ENCODE peak calls at places on chromosomes 7 and 10, in four cellular contexts. V is hypothalamus; B is stimulated activated CD4-positive, alpha-beta T cell treated with anti-CD3 and anti-CD28 coated beads, TNF-alpha, amount 100 ng/mL, for 4 hours; Q is left cardiac atrium. M is an unnamed sample.

GRCh38 chr10:6713716-6714115 is 133.6 kb upstream of the PRKCQ start:
- DNase-seq in V (no peak), Q (no peak), B (no peak), M (no peak)

GRCh38 chr10:43817368-43817767 is 168.7 kb upstream of the ZNF32 start:
- DNase-seq in V (no peak), Q (no peak), B (no peak), M (no peak)

GRCh38 chr7:142176901-142177300 is 65.4 kb downstream of the MGAM2 start:
- DNase-seq in B (no peak), V (no peak), Q (no peak), M (no peak)

GRCh38 chr10:723973-724372 is 34.5 kb upstream of the DIP2C start:
- DNase-seq in V (no peak), Q (no peak), B (no peak), M (no peak)

GRCh38 chr7:19118896-19119301 is 1.5 kb upstream of the TWIST1 start:
- DNase-seq in V (no peak), B (no peak), Q (no peak), M (no peak)

GRCh38 chr7:30197438-30197837 is 62.7 kb downstream of the MTURN start:
- DNase-seq in Q (no peak), V (no peak), B (no peak), M (no peak)

GRCh38 chr7:105876091-105876963 is at the start of gene ATXN7L1:
- DNase-seq in Q (peak; percentile 94), B (peak; percentile 86), V (peak; percentile 40), M (peak; percentile 96)

GRCh38 chr7:16455591-16455990 is 9.9 kb downstream of the SOSTDC1 start:
- DNase-seq in V (no peak), B (no peak), Q (no peak), M (no peak)

GRCh38 chr7:2281556-2281955 is 32.7 kb downstream of the SNX8 start:
- DNase-seq in Q (no peak), B (no peak), V (no peak), M (no peak)

GRCh38 chr7:93921607-93922446 is at the start of gene GNG11:
- DNase-seq in V (no peak), Q (peak; percentile 90), B (no peak), M (peak; percentile 91)